ENCODE peak calls at places on chromosomes 11 and 22, in ten cellular contexts. V is WTC11; S is activated naive CD8-positive, alpha-beta T cell treated with anti-CD3 and anti-CD28 coated beads, Interleukin-2, amount 50 U/mL, for 24 hours; L is activated CD4-positive, alpha-beta T cell treated with anti-CD3 and anti-CD28 coated beads, Interleukin-2, amount 50 U/mL, for 48 hours; G is GM10248; W is H7; B is A549; Y is substantia nigra; Z is NCI-H345; U is NCI-H774. R is an unnamed sample.

GRCh38 chr22:47296405-47297260 is 534.2 kb downstream of the TBC1D22A start:
- DNase-seq in V (no peak), S (no peak), L (no peak), G (peak), W (peak), B (no peak), Y (no peak), Z (no peak), U (no peak), R (no peak)

GRCh38 chr22:33035276-33035863 is 22.8 kb downstream of the SYN3 start:
- DNase-seq in V (no peak), S (no peak), L (no peak), G (no peak), W (no peak), B (no peak), Y (no peak), Z (no peak), U (no peak), R (no peak)

GRCh38 chr22:50610581-50610980 is 10.0 kb downstream of the MAPK8IP2 start:
- DNase-seq in V (no peak), S (no peak), L (no peak), G (no peak), W (peak), B (no peak), Y (no peak), Z (no peak), U (no peak), R (no peak)

GRCh38 chr11:105211806-105212531 is 72.4 kb upstream of the CARD18 start:
- DNase-seq in V (no peak), S (no peak), L (no peak), G (no peak), W (no peak), B (no peak), Y (no peak), Z (no peak), U (no peak), R (no peak)

GRCh38 chr11:83051760-83052671 is 19.7 kb downstream of the RAB30 start:
- DNase-seq in V (no peak), S (no peak), L (no peak), G (no peak), W (no peak), B (peak), Y (peak), Z (peak), U (no peak), R (peak)

GRCh38 chr11:5204787-5205186 is 4.3 kb upstream of the OR51V1 start:
- DNase-seq in V (no peak), S (no peak), L (no peak), G (peak), W (peak), B (peak), Y (no peak), Z (peak), U (peak), R (no peak)

GRCh38 chr11:85088286-85088685 is 538.9 kb downstream of the DLG2 start:
- DNase-seq in V (no peak), S (no peak), L (no peak), G (no peak), W (no peak), B (no peak), Y (no peak), Z (no peak), U (no peak), R (no peak)

GRCh38 chr22:29158546-29158945 is 47.1 kb upstream of the EMID1 start:
- DNase-seq in V (no peak), S (no peak), L (no peak), G (no peak), W (no peak), B (no peak), Y (no peak), Z (no peak), U (no peak), R (no peak)

GRCh38 chr11:129373489-129373953 is 2.1 kb upstream of the BARX2 start:
- DNase-seq in V (peak), S (no peak), L (no peak), G (no peak), W (no peak), B (no peak), Y (no peak), Z (no peak), U (no peak), R (no peak)

GRCh38 chr11:47924184-47924671 is 56.1 kb upstream of the PTPRJ start:
- DNase-seq in V (no peak), S (peak), L (peak), G (no peak), W (no peak), B (peak), Y (no peak), Z (no peak), U (no peak), R (peak)

GRCh38 chr11:72039108-72039850 is 40.6 kb downstream of the IL18BP start:
- DNase-seq in V (no peak), S (no peak), L (no peak), G (no peak), W (no peak), B (no peak), Y (peak), Z (no peak), U (no peak), R (no peak)

GRCh38 chr22:41782316-41782715 is 18.2 kb upstream of the CCDC134 start:
- DNase-seq in V (no peak), S (peak), L (peak), G (no peak), W (no peak), B (no peak), Y (no peak), Z (no peak), U (no peak), R (no peak)

GRCh38 chr11:78562398-78562797 is 12.3 kb downstream of the NARS2 start:
- DNase-seq in V (no peak), S (no peak), L (no peak), G (no peak), W (no peak), B (no peak), Y (no peak), Z (no peak), U (no peak), R (no peak)

GRCh38 chr11:15657264-15657663 is 542.5 kb downstream of the INSC start:
- DNase-seq in V (no peak), S (no peak), L (no peak), G (no peak), W (no peak), B (no peak), Y (no peak), Z (no peak), U (no peak), R (no peak)

GRCh38 chr11:110479070-110479444 is 49.3 kb downstream of the FDX1 start:
- DNase-seq in V (no peak), S (no peak), L (no peak), G (no peak), W (no peak), B (no peak), Y (no peak), Z (no peak), U (no peak), R (no peak)

GRCh38 chr11:17188675-17189074 is 19.1 kb downstream of the PIK3C2A start:
- DNase-seq in V (peak), S (no peak), L (no peak), G (no peak), W (peak), B (no peak), Y (no peak), Z (no peak), U (no peak), R (no peak)